ENCODE peak calls at places on chromosomes 5 and 9, in four cellular contexts. T, U, C and P are unnamed samples.

GRCh38 chr5:67770431-67771025 is 445.0 kb upstream of the PIK3R1 start:
- DNase-seq in C (no peak), U (no peak), T (no peak), P (no peak)

GRCh38 chr5:89281211-89281610 is 398.2 kb upstream of the MEF2C start:
- DNase-seq in T (no peak), U (no peak), C (no peak), P (no peak)

GRCh38 chr9:107486674-107487520 is 2.7 kb downstream of the KLF4 start:
- DNase-seq in C (no peak), U (no peak), T (no peak), P (no peak)

GRCh38 chr5:158175664-158176507 is 316.9 kb upstream of the CLINT1 start:
- DNase-seq in C (no peak), T (no peak), U (no peak), P (no peak)

GRCh38 chr5:39432687-39433086 is 7.9 kb upstream of the DAB2 start:
- DNase-seq in U (no peak), T (no peak), C (no peak), P (no peak)

GRCh38 chr5:120613729-120614128 is 149.6 kb downstream of the PRR16 start:
- DNase-seq in U (no peak), T (no peak), C (no peak), P (no peak)

GRCh38 chr5:51881901-51882300 is 498.7 kb downstream of the ISL1 start:
- DNase-seq in T (no peak), C (no peak), U (no peak), P (no peak)

GRCh38 chr5:172107606-172108005 is 80.4 kb downstream of the STK10 start:
- DNase-seq in U (no peak), C (peak), T (no peak), P (no peak)

GRCh38 chr5:140108093-140109049 is 5.5 kb upstream of the PURA start:
- DNase-seq in T (no peak), U (peak), C (peak), P (peak)

GRCh38 chr5:40738502-40738901 is 17.3 kb downstream of the TTC33 start:
- DNase-seq in C (no peak), U (no peak), T (no peak), P (no peak)

GRCh38 chr5:55004728-55005127 is 19.3 kb upstream of the GZMK start:
- DNase-seq in C (no peak), U (no peak), T (no peak), P (no peak)

GRCh38 chr9:136198605-136199083 is 6.3 kb downstream of the LHX3 start:
- DNase-seq in C (no peak), U (no peak), T (no peak), P (no peak)

GRCh38 chr5:1101991-1102713 is 9.7 kb downstream of the SLC12A7 start:
- DNase-seq in T (no peak), U (no peak), C (no peak), P (no peak)

GRCh38 chr5:76083555-76084495 is 642 bp downstream of the SV2C start:
- DNase-seq in T (no peak), C (peak), U (no peak), P (no peak)

GRCh38 chr5:135894789-135895188 is 852 bp downstream of the IL9 start:
- DNase-seq in C (no peak), U (no peak), T (no peak), P (no peak)

GRCh38 chr9:35774907-35775635 is 16.3 kb upstream of the NPR2 start:
- DNase-seq in T (no peak), C (no peak), U (no peak), P (no peak)

GRCh38 chr9:21015122-21015815 is 16.2 kb downstream of the HACD4 start:
- DNase-seq in T (no peak), U (no peak), C (no peak), P (no peak)

GRCh38 chr5:58148366-58148765 is 311.5 kb downstream of the PLK2 start:
- DNase-seq in U (no peak), C (no peak), T (no peak), P (no peak)

GRCh38 chr5:112684121-112684520 is 53.6 kb upstream of the APC start:
- DNase-seq in C (no peak), U (no peak), T (no peak), P (no peak)

GRCh38 chr5:137146402-137146889 is 352.7 kb downstream of the SPOCK1 start:
- DNase-seq in T (no peak), C (peak), U (no peak), P (no peak)

GRCh38 chr5:88778736-88779135 is 104.2 kb downstream of the MEF2C start:
- DNase-seq in T (no peak), U (no peak), C (no peak), P (no peak)

GRCh38 chr9:128987800-128988199 is 40.3 kb downstream of the NUP188 start:
- DNase-seq in U (no peak), C (peak), T (no peak), P (no peak)

GRCh38 chr5:80318212-80318611 is 1.6 kb upstream of the SPZ1 start:
- DNase-seq in C (peak), T (no peak), U (no peak), P (no peak)

GRCh38 chr5:39624268-39624886 is 199.6 kb upstream of the DAB2 start:
- DNase-seq in C (peak), T (no peak), U (no peak), P (no peak)

GRCh38 chr9:127316586-127317383 is 52.2 kb downstream of the GARNL3 start:
- DNase-seq in U (no peak), C (peak), T (no peak), P (no peak)

GRCh38 chr5:145931718-145932117 is 4.7 kb upstream of the SH3RF2 start:
- DNase-seq in T (no peak), C (no peak), U (no peak), P (no peak)

GRCh38 chr5:135660826-135661555 is 82.2 kb upstream of the CXCL14 start:
- DNase-seq in U (no peak), T (no peak), C (no peak), P (no peak)

GRCh38 chr5:94028001-94028400 is 286.6 kb upstream of the POU5F2 start:
- DNase-seq in T (no peak), U (no peak), C (no peak), P (no peak)

GRCh38 chr5:78025540-78025939 is 249.4 kb upstream of the TBCA start:
- DNase-seq in C (no peak), U (no peak), T (no peak), P (no peak)

GRCh38 chr5:126339215-126339805 is 83.9 kb upstream of the GRAMD2B start:
- DNase-seq in C (peak), U (peak), T (no peak), P (peak)

GRCh38 chr5:133438487-133438886 is 173.9 kb downstream of the FSTL4 start:
- DNase-seq in C (no peak), U (no peak), T (no peak), P (no peak)

GRCh38 chr9:88521308-88521707 is 13.7 kb upstream of the NXNL2 start:
- DNase-seq in C (no peak), U (no peak), T (no peak), P (no peak)

GRCh38 chr9:86695904-86696424 is 251.3 kb downstream of the GAS1 start:
- DNase-seq in U (no peak), C (no peak), T (no peak), P (no peak)

GRCh38 chr5:99187611-99188010 is 258.8 kb upstream of the CHD1 start:
- DNase-seq in U (no peak), C (no peak), T (no peak), P (no peak)